ENCODE peak calls at places on chromosomes 6 and 20, in seven cellular contexts. A is NCI-H1105 treated with DMSO at 0.1 percent for 48 hours; B is IMR-90; R is NCI-H1417 treated with DMSO at 0.1 percent for 48 hours; Z is Caco-2; F is NCI-H748 treated with DMSO at 0.1 percent for 48 hours; D is activated CD4-positive, alpha-beta T cell treated with anti-CD3 and anti-CD28 coated beads, Interleukin-2, amount 50 U/mL, for 1 hour. W is an unnamed sample.

GRCh38 chr6:89828988-89829590 is 591 bp upstream of the CASP8AP2 start:
- DNase-seq in Z (no peak), A (peak; percentile 81), F (no peak), B (no peak), D (no peak), R (no peak), W (no peak)

GRCh38 chr6:139523986-139524385 is 149.5 kb upstream of the CITED2 start:
- DNase-seq in A (no peak), B (no peak), F (no peak), D (no peak), Z (no peak), R (no peak), W (no peak)

GRCh38 chr20:50521221-50521642 is 11.0 kb downstream of the PTPN1 start:
- DNase-seq in D (no peak), F (no peak), B (no peak), Z (no peak), A (no peak), R (no peak), W (no peak)

GRCh38 chr6:125688138-125688537 is 61.3 kb upstream of the HEY2 start:
- DNase-seq in A (no peak), D (no peak), B (no peak), Z (no peak), R (no peak), F (no peak), W (no peak)

GRCh38 chr20:53660078-53660909 is 66.7 kb upstream of the ZNF217 start:
- DNase-seq in F (no peak), D (peak; percentile 17), Z (peak; percentile 16), B (peak; percentile 17), A (no peak), R (no peak), W (peak; percentile 27)

GRCh38 chr20:9981834-9982233 is 53.0 kb upstream of the ANKEF1 start:
- DNase-seq in A (peak; percentile 72), D (no peak), Z (no peak), B (no peak), F (no peak), R (no peak), W (no peak)

GRCh38 chr6:113089056-113089455 is 741.9 kb downstream of the RFPL4B start:
- DNase-seq in A (no peak), R (no peak), B (no peak), Z (no peak), D (no peak), F (no peak), W (no peak)

GRCh38 chr6:46876126-46876525 is 45.6 kb downstream of the ADGRF5 start:
- DNase-seq in D (no peak), A (peak; percentile 6), F (peak; percentile 29), Z (no peak), R (peak; percentile 8), B (no peak), W (no peak)

GRCh38 chr6:135921176-135921575 is 69.7 kb downstream of the PDE7B start:
- DNase-seq in A (no peak), F (no peak), D (no peak), B (peak; percentile 36), R (no peak), Z (no peak), W (no peak)

GRCh38 chr20:10280016-10280908 is 61.6 kb downstream of the SNAP25 start:
- DNase-seq in B (peak; percentile 11), R (no peak), D (no peak), F (no peak), A (no peak), Z (no peak), W (no peak)

GRCh38 chr6:160102956-160103824 is 18.4 kb upstream of the SLC22A1 start:
- DNase-seq in F (no peak), R (no peak), B (peak; percentile 11), Z (no peak), A (peak; percentile 26), D (no peak), W (no peak)

GRCh38 chr20:49699200-49699992 is 14.3 kb downstream of the B4GALT5 start:
- DNase-seq in F (no peak), B (peak; percentile 67), R (no peak), A (no peak), Z (no peak), D (no peak), W (no peak)

GRCh38 chr6:87308970-87309369 is 13.4 kb upstream of the SMIM8 start:
- DNase-seq in B (peak; percentile 4), D (no peak), R (no peak), Z (no peak), A (no peak), F (no peak), W (no peak)

GRCh38 chr6:158131926-158132325 is 36.1 kb downstream of the SERAC1 start:
- DNase-seq in F (no peak), Z (no peak), D (no peak), B (peak; percentile 34), A (peak; percentile 67), R (peak; percentile 22), W (no peak)

GRCh38 chr6:139539852-139540251 is 165.4 kb upstream of the CITED2 start:
- DNase-seq in R (no peak), A (no peak), F (no peak), B (peak; percentile 98), Z (peak; percentile 86), D (no peak), W (no peak)

GRCh38 chr6:121620002-121620740 is 184.7 kb downstream of the GJA1 start:
- DNase-seq in Z (no peak), R (no peak), B (no peak), A (no peak), F (no peak), D (no peak), W (no peak)

GRCh38 chr6:4008324-4009047 is 70.5 kb downstream of the FAM217A start:
- DNase-seq in F (peak; percentile 58), A (peak; percentile 63), R (no peak), Z (no peak), B (peak; percentile 92), D (no peak), W (peak; percentile 14)

GRCh38 chr6:129342243-129342642 is 367.7 kb downstream of the ARHGAP18 start:
- DNase-seq in F (no peak), B (peak; percentile 56), R (no peak), A (no peak), Z (no peak), D (no peak), W (no peak)

GRCh38 chr6:36984581-36985383 is 1.2 kb downstream of the MTCH1 start:
- DNase-seq in A (peak; percentile 39), B (peak; percentile 87), D (peak; percentile 64), R (no peak), F (peak; percentile 63), Z (no peak), W (peak; percentile 68)

W was measured in T-cell.